ENCODE peak calls at places on chromosomes 13 and 19, in seven cellular contexts. T, S, C, F, G, Q and W are unnamed samples. For H3K36me3, the result is how much of the 10 kb centered on the place peaks cover.

GRCh38 chr13:77079902-77080413 is 53.0 kb upstream of the FBXL3 start:
- DNase-seq in T (no peak), S (no peak), C (no peak), F (no peak), G (no peak), Q (no peak), W (no peak)

GRCh38 chr19:18674616-18675015 is 8.9 kb upstream of the CRTC1 start:
- DNase-seq in T (no peak), S (no peak), C (no peak), F (no peak), G (no peak), Q (no peak), W (no peak)

GRCh38 chr19:19304186-19304975 is 15.9 kb downstream of the SUGP1 start:
- DNase-seq in T (no peak), S (no peak), C (no peak), F (no peak), G (no peak), Q (no peak), W (no peak)

GRCh38 chr19:39307233-39307821 is 11.1 kb downstream of the IFNL1 start:
- DNase-seq in T (no peak), S (no peak), C (no peak), F (peak), G (peak), Q (no peak), W (no peak)

GRCh38 chr19:44856438-44857083 is 10.5 kb downstream of the NECTIN2 start:
- DNase-seq in T (no peak), S (peak), C (no peak), F (peak), G (no peak), Q (no peak), W (no peak)

GRCh38 chr13:113969973-113970611 is 3.8 kb downstream of the C13orf46 start:
- DNase-seq in T (no peak), S (no peak), C (no peak), F (peak), G (peak), Q (peak), W (peak)

GRCh38 chr13:105719861-105720260 is 815.6 kb downstream of the EFNB2 start:
- DNase-seq in T (no peak), S (no peak), C (no peak), F (no peak), G (no peak), Q (no peak), W (no peak)

GRCh38 chr19:1822210-1822609 is 10.1 kb upstream of the ATP8B3 start:
- DNase-seq in T (no peak), S (no peak), C (no peak), F (no peak), G (peak), Q (no peak), W (no peak)

GRCh38 chr19:47445527-47445926 is 26.2 kb downstream of the SLC8A2 start:
- DNase-seq in T (no peak), S (no peak), C (no peak), F (no peak), G (no peak), Q (no peak), W (no peak)

GRCh38 chr13:93080587-93080986 is 146.0 kb upstream of the GPC6 start:
- DNase-seq in T (no peak), S (no peak), C (no peak), F (no peak), G (no peak), Q (no peak), W (peak)

GRCh38 chr13:48892311-48892710 is 83.4 kb upstream of the FNDC3A start:
- DNase-seq in T (no peak), S (no peak), C (no peak), F (no peak), G (no peak), Q (no peak), W (no peak)

GRCh38 chr19:3343619-3344502 is 22.5 kb upstream of the NFIC start:
- DNase-seq in T (peak), S (peak), C (no peak), F (peak), G (peak), Q (peak), W (peak)

GRCh38 chr13:101661839-101662238 is 209.4 kb downstream of the ITGBL1 start:
- DNase-seq in T (no peak), S (no peak), C (no peak), F (no peak), G (no peak), Q (no peak), W (no peak)

GRCh38 chr19:12284631-12285030 is 10.1 kb downstream of the ZNF44 start:
- DNase-seq in T (no peak), S (no peak), C (no peak), F (no peak), G (no peak), Q (no peak), W (no peak)

GRCh38 chr13:69565334-69565733 is 542.3 kb upstream of the ATXN8OS start:
- DNase-seq in T (no peak), S (peak), C (peak), F (no peak), G (no peak), Q (no peak), W (no peak)

GRCh38 chr19:10708261-10708660 is 7.0 kb downstream of the QTRT1 start:
- DNase-seq in T (no peak), S (no peak), C (no peak), F (no peak), G (no peak), Q (no peak), W (no peak)

GRCh38 chr19:3768015-3768747 is 3.8 kb downstream of the RAX2 start:
- DNase-seq in T (no peak), S (no peak), C (no peak), F (no peak), G (peak), Q (no peak), W (no peak)

GRCh38 chr13:20414475-20415287 is 111.0 kb downstream of the CRYL1 start:
- DNase-seq in T (no peak), S (no peak), C (no peak), F (no peak), G (peak), Q (peak), W (peak)

GRCh38 chr13:80454245-80454644 is 113.3 kb upstream of the SPRY2 start:
- DNase-seq in T (no peak), S (no peak), C (peak), F (no peak), G (no peak), Q (no peak), W (no peak)

GRCh38 chr13:113903361-113903760 is 39.5 kb upstream of the GAS6 start:
- DNase-seq in T (peak), S (no peak), C (no peak), F (peak), G (no peak), Q (peak), W (no peak)

GRCh38 chr13:31204592-31204991 is 4.8 kb downstream of the B3GLCT start:
- DNase-seq in T (no peak), S (peak), C (no peak), F (no peak), G (no peak), Q (no peak), W (no peak)

GRCh38 chr13:35479223-35479536 is 2.7 kb upstream of the MAB21L1 start:
- DNase-seq in T (no peak), S (no peak), C (no peak), F (no peak), G (no peak), Q (no peak), W (no peak)

GRCh38 chr19:45564131-45564780 is 20.3 kb downstream of the OPA3 start:
- DNase-seq in T (no peak), S (no peak), C (no peak), F (no peak), G (no peak), Q (no peak), W (no peak)

GRCh38 chr19:4260605-4261191 is 13.8 kb downstream of the YJU2 start:
- DNase-seq in T (no peak), S (no peak), C (no peak), F (no peak), G (no peak), Q (no peak), W (no peak)

GRCh38 chr13:23516190-23516589 is 54.0 kb upstream of the TNFRSF19 start:
- DNase-seq in T (peak), S (no peak), C (no peak), F (no peak), G (no peak), Q (no peak), W (no peak)

GRCh38 chr19:38900220-38900629 is 456 bp downstream of the NFKBIB start:
- DNase-seq in T (no peak), S (no peak), C (no peak), F (no peak), G (no peak), Q (no peak), W (no peak)

GRCh38 chr13:99986751-99987150 is 5.2 kb downstream of the ZIC2 start:
- DNase-seq in T (no peak), S (no peak), C (no peak), F (no peak), G (no peak), Q (no peak), W (no peak)

GRCh38 chr13:22110368-22110767 is 439.5 kb downstream of the FGF9 start:
- DNase-seq in T (no peak), S (no peak), C (no peak), F (no peak), G (peak), Q (no peak), W (no peak)

GRCh38 chr13:51222510-51223283 is 499 bp downstream of the FAM124A start:
- DNase-seq in T (no peak), S (no peak), C (no peak), F (no peak), G (no peak), Q (no peak), W (no peak)

GRCh38 chr19:55482128-55482961 is 2.6 kb upstream of the NAT14 start:
- DNase-seq in T (no peak), S (no peak), C (no peak), F (no peak), G (peak), Q (no peak), W (no peak)

GRCh38 chr13:59476376-59476775 is 687.4 kb downstream of the DIAPH3 start:
- DNase-seq in T (peak), S (no peak), C (no peak), F (no peak), G (no peak), Q (no peak), W (no peak)

GRCh38 chr13:109998808-109999528 is 212.6 kb upstream of the IRS2 start:
- DNase-seq in T (no peak), S (no peak), C (no peak), F (no peak), G (no peak), Q (no peak), W (no peak)

GRCh38 chr19:9139609-9140158 is 513 bp upstream of the ZNF317 start:
- DNase-seq in T (no peak), S (no peak), C (no peak), F (no peak), G (no peak), Q (no peak), W (no peak)

GRCh38 chr13:113585828-113586355 is 1.3 kb downstream of the TFDP1 start:
- DNase-seq in T (peak), S (peak), C (no peak), F (peak), G (no peak), Q (peak), W (no peak)

GRCh38 chr19:39768334-39768733 is 10.3 kb upstream of the LEUTX start:
- DNase-seq in T (no peak), S (no peak), C (no peak), F (no peak), G (no peak), Q (no peak), W (no peak)

GRCh38 chr13:25987987-25988386 is 63.8 kb downstream of the SHISA2 start:
- DNase-seq in T (no peak), S (no peak), C (no peak), F (no peak), G (no peak), Q (no peak), W (no peak)

GRCh38 chr13:79312456-79312855 is 93.6 kb downstream of the RBM26 start:
- DNase-seq in T (no peak), S (no peak), C (no peak), F (no peak), G (no peak), Q (no peak), W (no peak)

GRCh38 chr13:111159362-111160320 is 44.5 kb downstream of the ARHGEF7 start:
- DNase-seq in T (no peak), S (no peak), C (no peak), F (no peak), G (no peak), Q (no peak), W (no peak)

GRCh38 chr13:111153977-111154332 is 38.8 kb downstream of the ARHGEF7 start:
- DNase-seq in T (no peak), S (peak), C (no peak), F (no peak), G (no peak), Q (no peak), W (peak)

GRCh38 chr13:111158136-111158805 is 43.2 kb downstream of the ARHGEF7 start:
- DNase-seq in T (no peak), S (no peak), C (no peak), F (no peak), G (no peak), Q (no peak), W (peak)

GRCh38 chr13:111153279-111153976 is 38.3 kb downstream of the ARHGEF7 start:
- DNase-seq in T (peak), S (peak), C (no peak), F (peak), G (peak), Q (peak), W (peak)

DNA sequence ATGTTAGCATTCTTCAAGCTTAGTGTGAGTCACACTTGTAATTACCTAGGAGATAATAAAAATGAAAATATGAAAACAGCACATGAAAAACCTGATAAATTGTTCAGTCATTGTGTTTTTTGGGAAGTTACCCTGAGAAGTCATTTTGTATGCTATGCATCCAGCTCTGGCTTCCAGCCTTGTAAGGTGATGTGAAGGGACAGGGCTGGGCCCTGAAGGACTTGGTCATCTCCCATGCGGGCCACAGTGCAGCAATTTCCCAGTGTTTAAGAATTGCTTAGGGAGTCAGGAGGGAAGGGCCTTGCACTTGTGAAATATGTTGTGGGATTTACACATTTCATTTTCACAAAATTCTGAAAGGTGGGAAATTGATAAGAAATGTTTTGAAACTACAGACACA is 41.3 kb downstream of the ARHGEF7 start:
- DNase-seq in T (no peak), S (no peak), C (no peak), F (no peak), G (no peak), Q (no peak), W (no peak)
- H3K36me3 ChIP-seq in T (under half), S (under half), C (under half), F (under half), G (under half), Q (under half), W (under half)

DNA sequence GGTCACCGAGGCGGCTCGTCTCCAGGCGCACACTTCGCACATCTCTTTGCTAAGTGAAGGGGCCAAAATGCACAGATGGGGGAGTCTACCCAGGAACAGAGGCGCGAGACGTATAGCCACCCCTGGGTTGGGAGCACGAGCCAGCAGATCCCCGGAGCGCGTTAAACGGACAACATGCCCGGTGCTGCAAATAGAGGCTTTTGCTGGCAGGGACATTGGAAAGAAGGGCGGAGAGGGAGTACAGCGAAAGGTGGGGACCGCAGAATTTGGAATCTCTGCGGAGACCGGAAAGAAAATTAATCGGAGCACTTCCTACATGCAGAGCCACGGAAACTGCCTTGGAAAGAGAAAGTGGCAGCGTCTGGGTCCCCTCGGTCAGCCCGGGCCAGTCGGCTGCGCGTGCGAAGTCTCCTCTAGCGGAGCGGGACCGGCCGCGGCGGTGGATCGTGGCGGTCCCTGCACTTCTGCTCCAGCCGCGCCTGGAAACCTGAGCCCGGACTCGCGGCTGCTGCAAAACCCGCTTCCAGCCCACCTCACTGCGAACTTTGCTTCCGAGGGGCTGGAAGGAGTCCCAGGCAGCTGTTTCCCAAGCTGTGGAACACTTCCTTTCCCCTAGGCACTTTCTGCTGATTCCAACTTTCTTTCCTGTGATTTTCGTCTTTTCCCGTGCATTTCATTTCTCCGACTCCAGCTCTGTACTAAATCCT is 791 bp upstream of the PCDH9 start:
- DNase-seq in T (no peak), S (peak), C (no peak), F (peak), G (peak), Q (peak), W (peak)
- TF ChIP-seq POLR2AphosphoS5 in T (no peak), S (no peak), C (no peak), F (no peak), G (no peak), Q (no peak), W (no peak)

GRCh38 chr13:73672492-73672891 is 461.7 kb downstream of the KLF12 start:
- DNase-seq in T (no peak), S (no peak), C (no peak), F (no peak), G (no peak), Q (no peak), W (no peak)

GRCh38 chr13:73681015-73681414 is 453.2 kb downstream of the KLF12 start:
- DNase-seq in T (no peak), S (no peak), C (no peak), F (no peak), G (no peak), Q (no peak), W (no peak)

GRCh38 chr13:73673931-73674330 is 460.3 kb downstream of the KLF12 start:
- DNase-seq in T (no peak), S (no peak), C (no peak), F (no peak), G (no peak), Q (no peak), W (no peak)

GRCh38 chr13:73677041-73677589 is 457.1 kb downstream of the KLF12 start:
- DNase-seq in T (no peak), S (no peak), C (no peak), F (no peak), G (no peak), Q (no peak), W (peak)

GRCh38 chr13:73676550-73677040 is 457.6 kb downstream of the KLF12 start:
- DNase-seq in T (no peak), S (no peak), C (no peak), F (no peak), G (no peak), Q (no peak), W (no peak)
- H3K4me3 ChIP-seq in T (no peak), S (no peak), C (no peak), F (no peak), G (no peak), Q (no peak), W (no peak)

DNA sequence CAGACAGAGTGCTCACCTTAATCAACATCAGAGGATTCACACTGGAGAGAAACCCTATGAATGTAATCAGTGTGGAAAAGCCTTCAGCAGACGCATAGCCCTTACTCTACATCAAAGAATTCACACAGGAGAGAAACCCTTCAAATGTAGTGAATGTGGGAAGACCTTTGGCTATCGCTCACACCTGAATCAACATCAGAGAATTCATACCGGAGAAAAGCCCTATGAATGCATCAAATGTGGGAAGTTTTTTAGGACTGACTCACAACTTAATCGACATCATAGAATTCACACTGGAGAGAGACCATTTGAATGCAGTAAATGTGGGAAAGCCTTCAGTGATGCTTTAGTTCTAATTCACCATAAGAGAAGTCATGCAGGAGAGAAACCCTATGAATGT is 18.3 kb downstream of the ZNF527 start:
- DNase-seq in T (no peak), S (no peak), C (no peak), F (no peak), G (no peak), Q (no peak), W (no peak)
- H3K36me3 ChIP-seq in T (half or more), S (under half), C (under half), F (half or more), G (under half), Q (under half), W (under half)

GRCh38 chr13:33838567-33839131 is 20.7 kb downstream of the RFC3 start:
- DNase-seq in T (no peak), S (no peak), C (no peak), F (no peak), G (no peak), Q (no peak), W (no peak)

GRCh38 chr13:33845572-33846305 is 27.8 kb downstream of the RFC3 start:
- DNase-seq in T (no peak), S (no peak), C (no peak), F (no peak), G (no peak), Q (no peak), W (no peak)

GRCh38 chr13:33846306-33847062 is 28.5 kb downstream of the RFC3 start:
- DNase-seq in T (no peak), S (no peak), C (no peak), F (no peak), G (no peak), Q (no peak), W (no peak)

DNA sequence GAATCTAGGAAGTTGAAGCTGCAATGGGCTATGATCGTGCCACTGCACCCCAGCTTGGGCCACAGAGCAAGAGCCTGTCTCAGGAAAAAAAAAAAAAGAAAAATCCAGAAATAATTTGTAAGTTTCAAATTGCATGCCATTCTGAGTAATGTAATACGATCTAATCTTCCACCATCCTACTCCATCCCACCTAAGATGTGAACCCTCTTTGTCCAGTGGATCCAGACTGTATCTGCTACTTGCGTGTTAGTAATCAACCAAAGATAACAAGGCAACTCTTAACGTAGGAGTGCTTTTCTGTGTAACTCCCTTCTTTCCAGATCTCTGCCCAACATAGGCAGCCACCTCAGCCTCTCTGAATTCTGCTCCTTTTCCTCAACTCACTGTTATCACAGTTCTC is 24.3 kb downstream of the RFC3 start:
- DNase-seq in T (no peak), S (no peak), C (no peak), F (no peak), G (no peak), Q (no peak), W (no peak)
- TF ChIP-seq POLR2AphosphoS5 in T (no peak), S (no peak), C (no peak), F (no peak), G (no peak), Q (no peak), W (no peak)

GRCh38 chr13:98285317-98285716 is 108.2 kb upstream of the RNF113B start:
- DNase-seq in T (no peak), S (no peak), C (no peak), F (no peak), G (no peak), Q (no peak), W (no peak)
- H3K4me3 ChIP-seq in T (no peak), S (no peak), C (no peak), F (no peak), G (no peak), Q (no peak), W (no peak)

DNA sequence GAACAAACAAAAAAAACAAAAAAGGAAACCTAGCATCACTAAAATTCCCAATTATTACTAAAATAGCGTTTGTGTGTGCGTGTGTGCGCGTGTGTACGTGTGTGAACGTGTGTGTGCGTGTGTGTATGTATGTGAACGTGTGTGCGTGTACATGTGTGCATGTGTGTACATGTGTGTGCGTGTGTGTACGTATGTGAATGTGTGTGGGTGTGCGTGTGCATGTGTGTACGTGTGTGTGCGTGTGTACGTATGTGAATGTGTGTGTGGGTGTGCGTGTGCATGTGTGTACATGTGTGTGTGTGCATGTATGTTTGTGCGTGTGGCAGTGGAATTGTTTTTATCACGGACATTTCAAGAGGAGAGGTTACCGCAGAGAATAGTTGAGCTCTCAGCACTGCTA is 21.6 kb downstream of the CATSPERD start:
- DNase-seq in T (no peak), S (no peak), C (no peak), F (no peak), G (no peak), Q (no peak), W (no peak)
- H3K36me3 ChIP-seq in T (under half), S (under half), C (under half), F (under half), G (under half), Q (under half), W (under half)